ENCODE peak calls at places on chromosomes 16 and 17, in ten cellular contexts. One of them, this sample, is unnamed.

GRCh38 chr17:50426814-50427787 is 1.1 kb downstream of the ACSF2 start:
- DNase-seq in body of pancreas: peak
- DNase-seq in nephron progenitor cell: peak
- DNase-seq in IMR-90: peak
- DNase-seq in cardiac fibroblast: peak
- DNase-seq in choroid plexus epithelial cell: peak
- DNase-seq in transverse colon: peak
- DNase-seq in AG04450: no peak
- DNase-seq in right lobe of liver: no peak
- DNase-seq in psoas muscle: no peak
- DNase-seq in this sample: no peak

GRCh38 chr16:84340305-84341040 is 27.9 kb upstream of the ATP2C2 start:
- DNase-seq in IMR-90: no peak
- DNase-seq in psoas muscle: peak
- DNase-seq in AG04450: no peak
- DNase-seq in cardiac fibroblast: peak
- DNase-seq in nephron progenitor cell: no peak
- DNase-seq in choroid plexus epithelial cell: peak
- DNase-seq in body of pancreas: no peak
- DNase-seq in transverse colon: peak
- DNase-seq in right lobe of liver: peak
- DNase-seq in this sample: no peak

GRCh38 chr16:81714593-81714992 is 64.5 kb upstream of the PLCG2 start:
- DNase-seq in choroid plexus epithelial cell: no peak
- DNase-seq in body of pancreas: no peak
- DNase-seq in cardiac fibroblast: no peak
- DNase-seq in IMR-90: no peak
- DNase-seq in right lobe of liver: no peak
- DNase-seq in psoas muscle: no peak
- DNase-seq in transverse colon: no peak
- DNase-seq in AG04450: no peak
- DNase-seq in nephron progenitor cell: no peak
- DNase-seq in this sample: no peak

GRCh38 chr16:50523710-50524109 is 24.5 kb upstream of the NKD1 start:
- DNase-seq in IMR-90: no peak
- DNase-seq in cardiac fibroblast: no peak
- DNase-seq in AG04450: no peak
- DNase-seq in psoas muscle: no peak
- DNase-seq in nephron progenitor cell: no peak
- DNase-seq in transverse colon: no peak
- DNase-seq in right lobe of liver: no peak
- DNase-seq in choroid plexus epithelial cell: no peak
- DNase-seq in body of pancreas: no peak
- DNase-seq in this sample: no peak

GRCh38 chr17:50363217-50364060 is 9.5 kb downstream of the MRPL27 start:
- DNase-seq in choroid plexus epithelial cell: peak
- DNase-seq in right lobe of liver: peak
- DNase-seq in IMR-90: peak
- DNase-seq in AG04450: no peak
- DNase-seq in psoas muscle: peak
- DNase-seq in nephron progenitor cell: peak
- DNase-seq in cardiac fibroblast: no peak
- DNase-seq in transverse colon: no peak
- DNase-seq in body of pancreas: no peak
- DNase-seq in this sample: no peak

GRCh38 chr16:65222049-65222448 is 100.2 kb upstream of the CDH11 start:
- DNase-seq in IMR-90: no peak
- DNase-seq in transverse colon: no peak
- DNase-seq in body of pancreas: no peak
- DNase-seq in psoas muscle: no peak
- DNase-seq in nephron progenitor cell: no peak
- DNase-seq in choroid plexus epithelial cell: no peak
- DNase-seq in right lobe of liver: no peak
- DNase-seq in AG04450: no peak
- DNase-seq in cardiac fibroblast: no peak
- DNase-seq in this sample: no peak

GRCh38 chr16:10895053-10895946 is 18.3 kb downstream of the CIITA start:
- DNase-seq in right lobe of liver: no peak
- DNase-seq in body of pancreas: peak
- DNase-seq in nephron progenitor cell: peak
- DNase-seq in choroid plexus epithelial cell: peak
- DNase-seq in psoas muscle: peak
- DNase-seq in transverse colon: peak
- DNase-seq in IMR-90: peak
- DNase-seq in cardiac fibroblast: peak
- DNase-seq in AG04450: no peak
- DNase-seq in this sample: no peak

GRCh38 chr16:20316715-20317114 is 10.6 kb downstream of the GP2 start:
- DNase-seq in nephron progenitor cell: no peak
- DNase-seq in right lobe of liver: no peak
- DNase-seq in choroid plexus epithelial cell: no peak
- DNase-seq in transverse colon: no peak
- DNase-seq in IMR-90: no peak
- DNase-seq in psoas muscle: no peak
- DNase-seq in cardiac fibroblast: no peak
- DNase-seq in AG04450: no peak
- DNase-seq in body of pancreas: no peak
- DNase-seq in this sample: no peak

GRCh38 chr16:89120281-89120680 is 26.6 kb downstream of the ACSF3 start:
- DNase-seq in transverse colon: no peak
- DNase-seq in IMR-90: no peak
- DNase-seq in right lobe of liver: peak
- DNase-seq in choroid plexus epithelial cell: no peak
- DNase-seq in nephron progenitor cell: no peak
- DNase-seq in body of pancreas: no peak
- DNase-seq in cardiac fibroblast: no peak
- DNase-seq in AG04450: no peak
- DNase-seq in psoas muscle: peak
- DNase-seq in this sample: no peak

GRCh38 chr16:29978081-29978480 is 4.4 kb downstream of the TAOK2 start:
- DNase-seq in IMR-90: no peak
- DNase-seq in psoas muscle: no peak
- DNase-seq in cardiac fibroblast: no peak
- DNase-seq in right lobe of liver: no peak
- DNase-seq in body of pancreas: no peak
- DNase-seq in transverse colon: no peak
- DNase-seq in choroid plexus epithelial cell: no peak
- DNase-seq in AG04450: no peak
- DNase-seq in nephron progenitor cell: no peak
- DNase-seq in this sample: peak

GRCh38 chr17:45293413-45294211 is 23.2 kb downstream of the MAP3K14 start:
- DNase-seq in AG04450: peak
- DNase-seq in transverse colon: peak
- DNase-seq in IMR-90: peak
- DNase-seq in psoas muscle: peak
- DNase-seq in choroid plexus epithelial cell: peak
- DNase-seq in right lobe of liver: peak
- DNase-seq in body of pancreas: peak
- DNase-seq in cardiac fibroblast: peak
- DNase-seq in nephron progenitor cell: peak
- DNase-seq in this sample: no peak

GRCh38 chr17:29565643-29566472 is 979 bp downstream of the ABHD15 start:
- DNase-seq in psoas muscle: peak
- DNase-seq in nephron progenitor cell: peak
- DNase-seq in right lobe of liver: peak
- DNase-seq in IMR-90: no peak
- DNase-seq in choroid plexus epithelial cell: no peak
- DNase-seq in body of pancreas: peak
- DNase-seq in AG04450: no peak
- DNase-seq in cardiac fibroblast: no peak
- DNase-seq in transverse colon: peak
- DNase-seq in this sample: no peak

GRCh38 chr16:3961449-3961849 is 80.9 kb upstream of the CREBBP start:
- DNase-seq in AG04450: no peak
- DNase-seq in transverse colon: no peak
- DNase-seq in body of pancreas: peak
- DNase-seq in cardiac fibroblast: no peak
- DNase-seq in nephron progenitor cell: no peak
- DNase-seq in IMR-90: peak
- DNase-seq in psoas muscle: peak
- DNase-seq in right lobe of liver: no peak
- DNase-seq in choroid plexus epithelial cell: peak
- DNase-seq in this sample: no peak

GRCh38 chr17:16348586-16348985 is 4.7 kb downstream of the CENPV start:
- DNase-seq in transverse colon: no peak
- DNase-seq in psoas muscle: no peak
- DNase-seq in choroid plexus epithelial cell: no peak
- DNase-seq in IMR-90: no peak
- DNase-seq in body of pancreas: no peak
- DNase-seq in nephron progenitor cell: no peak
- DNase-seq in AG04450: no peak
- DNase-seq in right lobe of liver: no peak
- DNase-seq in cardiac fibroblast: no peak
- DNase-seq in this sample: no peak

GRCh38 chr17:8856869-8857575 is 10.5 kb downstream of the PIK3R6 start:
- DNase-seq in cardiac fibroblast: no peak
- DNase-seq in transverse colon: no peak
- DNase-seq in nephron progenitor cell: no peak
- DNase-seq in choroid plexus epithelial cell: no peak
- DNase-seq in AG04450: no peak
- DNase-seq in IMR-90: no peak
- DNase-seq in psoas muscle: no peak
- DNase-seq in right lobe of liver: no peak
- DNase-seq in body of pancreas: no peak
- DNase-seq in this sample: no peak

GRCh38 chr16:87581867-87582220 is 20.5 kb upstream of the JPH3 start:
- DNase-seq in psoas muscle: peak
- DNase-seq in nephron progenitor cell: no peak
- DNase-seq in body of pancreas: peak
- DNase-seq in IMR-90: peak
- DNase-seq in AG04450: peak
- DNase-seq in right lobe of liver: no peak
- DNase-seq in transverse colon: peak
- DNase-seq in choroid plexus epithelial cell: peak
- DNase-seq in cardiac fibroblast: peak
- DNase-seq in this sample: no peak

GRCh38 chr17:16286947-16287562 is 66.2 kb downstream of the CENPV start:
- DNase-seq in right lobe of liver: no peak
- DNase-seq in psoas muscle: peak
- DNase-seq in nephron progenitor cell: no peak
- DNase-seq in cardiac fibroblast: peak
- DNase-seq in transverse colon: peak
- DNase-seq in AG04450: no peak
- DNase-seq in choroid plexus epithelial cell: peak
- DNase-seq in IMR-90: no peak
- DNase-seq in body of pancreas: no peak
- DNase-seq in this sample: no peak

GRCh38 chr17:15392326-15392739 is 50.9 kb upstream of the TEKT3 start:
- DNase-seq in transverse colon: no peak
- DNase-seq in body of pancreas: no peak
- DNase-seq in right lobe of liver: no peak
- DNase-seq in nephron progenitor cell: no peak
- DNase-seq in AG04450: peak
- DNase-seq in psoas muscle: no peak
- DNase-seq in choroid plexus epithelial cell: peak
- DNase-seq in cardiac fibroblast: peak
- DNase-seq in IMR-90: peak
- DNase-seq in this sample: no peak

GRCh38 chr17:27199948-27200347 is 94.0 kb upstream of the WSB1 start:
- DNase-seq in choroid plexus epithelial cell: no peak
- DNase-seq in IMR-90: peak
- DNase-seq in psoas muscle: no peak
- DNase-seq in transverse colon: no peak
- DNase-seq in right lobe of liver: no peak
- DNase-seq in cardiac fibroblast: peak
- DNase-seq in nephron progenitor cell: no peak
- DNase-seq in AG04450: no peak
- DNase-seq in body of pancreas: no peak
- DNase-seq in this sample: no peak
- TF ChIP-seq CTCF in choroid plexus epithelial cell: no peak
- TF ChIP-seq CTCF in IMR-90: no peak
- TF ChIP-seq CTCF in psoas muscle: no peak
- TF ChIP-seq CTCF in transverse colon: no peak
- TF ChIP-seq CTCF in right lobe of liver: no peak
- TF ChIP-seq CTCF in cardiac fibroblast: no peak
- TF ChIP-seq CTCF in nephron progenitor cell: no peak
- TF ChIP-seq CTCF in AG04450: no peak
- TF ChIP-seq CTCF in body of pancreas: no peak
- TF ChIP-seq CTCF in this sample: no peak

DNA sequence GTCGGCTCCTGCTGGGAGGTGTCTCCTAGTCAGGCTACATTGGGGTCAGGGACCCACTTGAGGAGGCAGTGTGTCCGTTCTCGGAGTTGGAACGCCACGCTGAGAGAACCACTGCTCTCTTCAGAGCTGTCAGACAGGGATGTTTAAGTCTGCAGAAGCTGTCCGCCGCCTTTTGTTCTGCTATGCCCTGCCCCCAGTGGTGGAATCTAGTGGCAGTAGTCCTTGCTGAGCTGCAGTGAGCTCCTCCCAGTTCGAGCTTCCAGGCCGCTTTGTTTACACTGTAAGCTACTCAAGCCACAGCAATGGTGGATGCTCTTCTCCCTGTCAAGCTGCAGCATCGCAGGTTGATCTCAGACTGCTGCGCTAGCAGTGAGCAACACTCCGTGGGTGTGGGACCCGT is 36.0 kb downstream of the ITFG1 start:
- DNase-seq in cardiac fibroblast: no peak
- DNase-seq in transverse colon: no peak
- DNase-seq in IMR-90: no peak
- DNase-seq in body of pancreas: no peak
- DNase-seq in right lobe of liver: no peak
- DNase-seq in nephron progenitor cell: no peak
- DNase-seq in choroid plexus epithelial cell: no peak
- DNase-seq in psoas muscle: no peak
- DNase-seq in AG04450: no peak
- DNase-seq in this sample: no peak
- TF ChIP-seq CTCF in cardiac fibroblast: no peak
- TF ChIP-seq CTCF in transverse colon: no peak
- TF ChIP-seq CTCF in IMR-90: no peak
- TF ChIP-seq CTCF in body of pancreas: no peak
- TF ChIP-seq CTCF in right lobe of liver: no peak
- TF ChIP-seq CTCF in nephron progenitor cell: no peak
- TF ChIP-seq CTCF in choroid plexus epithelial cell: no peak
- TF ChIP-seq CTCF in psoas muscle: no peak
- TF ChIP-seq CTCF in AG04450: no peak
- TF ChIP-seq CTCF in this sample: no peak

DNA sequence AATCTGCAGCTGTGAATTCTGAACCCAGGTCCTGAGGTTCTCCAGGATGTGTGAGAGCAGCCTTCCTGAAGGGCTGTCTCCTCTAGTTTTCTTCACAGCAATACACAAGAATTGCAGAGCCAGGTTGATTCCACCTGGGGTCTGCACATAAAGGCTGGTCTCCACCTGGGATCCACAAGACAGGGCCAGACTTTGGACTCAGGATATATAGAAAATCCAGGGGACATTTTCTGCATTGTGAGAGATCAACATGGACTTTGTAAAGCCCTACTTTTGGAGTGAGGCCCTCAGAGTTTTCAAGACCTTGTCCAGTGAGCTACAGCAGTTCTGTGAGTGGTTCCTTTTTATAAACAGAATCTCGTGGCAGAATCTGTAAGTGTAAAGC is 6.3 kb downstream of the ZNF267 start:
- DNase-seq in IMR-90: no peak
- DNase-seq in psoas muscle: no peak
- DNase-seq in AG04450: no peak
- DNase-seq in transverse colon: no peak
- DNase-seq in cardiac fibroblast: no peak
- DNase-seq in choroid plexus epithelial cell: no peak
- DNase-seq in nephron progenitor cell: no peak
- DNase-seq in right lobe of liver: no peak
- DNase-seq in body of pancreas: no peak
- DNase-seq in this sample: no peak
- TF ChIP-seq CTCF in IMR-90: no peak
- TF ChIP-seq CTCF in psoas muscle: no peak
- TF ChIP-seq CTCF in AG04450: no peak
- TF ChIP-seq CTCF in transverse colon: no peak
- TF ChIP-seq CTCF in cardiac fibroblast: no peak
- TF ChIP-seq CTCF in choroid plexus epithelial cell: no peak
- TF ChIP-seq CTCF in nephron progenitor cell: no peak
- TF ChIP-seq CTCF in right lobe of liver: no peak
- TF ChIP-seq CTCF in body of pancreas: no peak
- TF ChIP-seq CTCF in this sample: no peak

GRCh38 chr17:76397184-76397583 is 12.8 kb downstream of the SPHK1 start:
- DNase-seq in IMR-90: no peak
- DNase-seq in cardiac fibroblast: no peak
- DNase-seq in psoas muscle: no peak
- DNase-seq in body of pancreas: no peak
- DNase-seq in AG04450: no peak
- DNase-seq in right lobe of liver: no peak
- DNase-seq in transverse colon: no peak
- DNase-seq in choroid plexus epithelial cell: no peak
- DNase-seq in nephron progenitor cell: no peak
- DNase-seq in this sample: no peak
- TF ChIP-seq CTCF in IMR-90: no peak
- TF ChIP-seq CTCF in cardiac fibroblast: no peak
- TF ChIP-seq CTCF in psoas muscle: no peak
- TF ChIP-seq CTCF in body of pancreas: no peak
- TF ChIP-seq CTCF in AG04450: peak
- TF ChIP-seq CTCF in right lobe of liver: no peak
- TF ChIP-seq CTCF in transverse colon: no peak
- TF ChIP-seq CTCF in choroid plexus epithelial cell: peak
- TF ChIP-seq CTCF in nephron progenitor cell: no peak
- TF ChIP-seq CTCF in this sample: no peak